ENCODE peak calls at places on chromosomes 13 and 19, in four cellular contexts. Y is HL-60, L is K562, D is GM12878. V is an unnamed sample.

GRCh38 chr19:19470579-19470978 is 44.8 kb downstream of the TSSK6 start:
- DNase-seq in Y (no peak), L (no peak), D (no peak), V (no peak)

GRCh38 chr19:40464059-40465024 is 1.2 kb downstream of the BLVRB start:
- DNase-seq in Y (peak), L (peak), D (no peak), V (no peak)

GRCh38 chr19:49552749-49553148 is 24.9 kb downstream of the RCN3 start:
- DNase-seq in Y (no peak), L (no peak), D (no peak), V (no peak)

GRCh38 chr13:51230473-51231105 is 8.4 kb downstream of the FAM124A start:
- DNase-seq in Y (no peak), L (no peak), D (no peak), V (no peak)

GRCh38 chr13:58949646-58950045 is 1214.1 kb downstream of the DIAPH3 start:
- DNase-seq in Y (no peak), L (no peak), D (no peak), V (no peak)

GRCh38 chr13:87851395-87851794 is 180.2 kb downstream of the SLITRK5 start:
- DNase-seq in Y (no peak), L (no peak), D (no peak), V (no peak)

GRCh38 chr19:51695702-51696315 is 2.7 kb downstream of the SPACA6 start:
- DNase-seq in Y (no peak), L (no peak), D (no peak), V (no peak)

GRCh38 chr19:29680447-29680846 is 15.2 kb downstream of the PLEKHF1 start:
- DNase-seq in Y (peak), L (no peak), D (no peak), V (peak)

GRCh38 chr13:67792151-67792665 is 562.1 kb upstream of the PCDH9 start:
- DNase-seq in Y (no peak), L (no peak), D (no peak), V (no peak)

GRCh38 chr19:38183227-38183914 is 40.7 kb downstream of the DPF1 start:
- DNase-seq in Y (no peak), L (peak), D (no peak), V (no peak)

GRCh38 chr13:103351035-103351828 is 285.0 kb upstream of the SLC10A2 start:
- DNase-seq in Y (no peak), L (no peak), D (no peak), V (no peak)

GRCh38 chr13:103358245-103358932 is 292.2 kb upstream of the SLC10A2 start:
- DNase-seq in Y (no peak), L (no peak), D (no peak), V (no peak)

GRCh38 chr13:103354189-103354588 is 288.0 kb upstream of the SLC10A2 start:
- DNase-seq in Y (no peak), L (no peak), D (no peak), V (no peak)

DNA sequence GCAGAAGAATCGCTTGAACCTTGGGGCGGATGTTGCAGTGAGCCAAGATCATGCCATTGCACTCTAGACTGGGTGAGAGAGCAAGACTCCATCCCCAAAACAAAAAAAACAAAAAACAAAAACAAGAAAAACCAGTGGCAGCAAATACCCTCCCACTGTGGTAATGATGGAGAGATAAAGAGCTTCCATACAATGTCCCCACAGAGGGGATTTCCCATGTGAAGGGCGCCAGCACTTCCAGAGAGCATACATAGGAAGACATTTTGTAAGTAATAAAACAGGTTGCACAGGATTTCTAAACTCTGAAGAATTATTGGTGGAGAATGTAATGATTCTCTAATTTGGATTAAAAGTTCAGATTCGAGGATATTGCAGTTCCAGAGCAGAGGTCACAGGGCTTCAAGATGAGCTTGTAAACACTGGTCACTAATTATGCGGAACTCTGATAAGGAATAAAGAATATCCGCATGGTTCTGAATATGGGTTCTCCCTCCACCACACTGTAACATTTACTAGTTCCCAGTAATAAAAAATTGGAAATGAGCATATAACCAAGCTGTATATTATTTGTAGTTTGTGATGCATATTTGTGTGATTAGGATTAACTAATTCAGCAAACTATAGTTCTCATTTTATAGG is 290.1 kb upstream of the SLC10A2 start:
- DNase-seq in Y (no peak), L (no peak), D (no peak), V (no peak)
- TF ChIP-seq SPI1 in Y (no peak), L (no peak), D (no peak), V (no peak)

GRCh38 chr13:20825476-20825875 is 51.7 kb upstream of the EEF1AKMT1 start:
- DNase-seq in Y (no peak), L (no peak), D (no peak), V (no peak)
- TF ChIP-seq SPI1 in Y (no peak), L (no peak), D (no peak), V (no peak)

GRCh38 chr19:23070353-23070781 is 46.5 kb upstream of the ZNF730 start:
- DNase-seq in Y (no peak), L (peak), D (no peak), V (peak)
- TF ChIP-seq SPI1 in Y (no peak), L (no peak), D (no peak), V (no peak)

DNA sequence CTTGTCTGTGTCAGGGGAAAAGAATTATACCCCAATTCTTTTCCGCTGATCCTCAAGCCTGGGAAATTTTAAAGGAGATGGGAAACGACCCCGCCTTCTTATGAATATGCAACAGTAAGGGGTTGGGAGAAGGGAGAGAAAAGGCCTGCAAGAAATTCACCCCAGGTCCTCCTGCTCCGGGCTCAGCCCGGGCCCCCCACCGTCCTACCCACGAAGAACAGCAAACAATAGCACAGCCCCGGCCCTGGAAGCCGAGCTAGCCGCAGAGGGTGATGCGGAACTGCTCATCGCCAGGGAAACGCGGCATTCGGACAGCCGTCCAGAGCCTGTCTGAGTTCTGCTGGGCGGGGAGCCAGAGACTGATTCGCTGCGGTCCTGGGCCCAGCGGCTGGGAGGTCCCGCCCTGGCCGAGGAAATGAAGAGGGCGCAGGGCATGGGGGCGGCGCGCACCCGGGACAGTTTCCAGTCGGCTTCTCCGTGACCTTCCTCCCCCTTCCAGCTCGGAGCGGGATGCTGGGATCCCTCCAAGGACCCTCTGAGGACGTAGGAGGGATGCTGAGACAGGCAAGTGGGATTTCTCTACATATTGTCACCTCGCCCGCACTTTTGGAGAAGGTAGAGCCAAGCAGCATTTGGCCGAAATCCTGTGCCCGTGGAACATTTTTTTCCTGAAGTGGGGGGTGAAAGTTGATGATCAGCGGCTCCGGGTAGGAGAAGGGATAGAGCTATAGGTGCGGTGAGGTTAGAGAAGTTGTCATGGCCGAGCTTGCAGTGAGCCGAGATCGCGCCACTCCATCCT is 82.3 kb upstream of the C1QTNF9B start:
- DNase-seq in Y (peak), L (no peak), D (no peak), V (peak)
- TF ChIP-seq SPI1 in Y (peak), L (no peak), D (peak), V (no peak)

GRCh38 chr19:13849991-13850909 is 26.7 kb upstream of the NANOS3 start:
- DNase-seq in Y (peak), L (peak), D (no peak), V (peak)
- TF ChIP-seq SPI1 in Y (no peak), L (no peak), D (no peak), V (no peak)

DNA sequence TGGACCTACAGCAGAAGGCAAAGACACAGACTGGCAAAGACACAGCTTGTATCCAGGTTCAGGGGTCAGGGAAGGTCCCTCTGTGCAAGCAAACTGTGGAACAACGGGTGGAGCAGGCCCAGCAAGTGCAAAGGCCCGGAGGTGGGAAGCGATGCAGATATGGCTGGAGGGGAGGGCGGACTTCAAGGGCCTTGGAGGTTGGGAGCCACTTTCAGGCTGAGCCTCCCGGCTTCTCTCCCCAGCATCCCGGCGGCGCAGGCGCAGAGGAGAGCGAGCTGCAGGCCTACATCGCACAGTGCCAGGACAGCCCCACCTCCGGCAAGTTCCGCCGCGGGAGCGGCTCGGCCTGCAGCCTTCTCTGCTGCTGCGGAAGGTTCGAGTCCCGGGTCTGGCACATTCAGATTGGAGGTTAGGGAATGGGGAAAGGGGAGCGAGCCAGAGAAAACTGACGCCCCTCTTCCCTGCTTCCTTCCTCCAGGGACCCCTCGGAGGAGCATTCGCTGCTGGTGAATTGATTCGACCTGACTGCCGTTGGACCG is 2.2 kb upstream of the PNPLA6 start:
- DNase-seq in Y (no peak), L (no peak), D (no peak), V (no peak)
- TF ChIP-seq SPI1 in Y (no peak), L (no peak), D (no peak), V (no peak)